ENCODE peak calls at places on chromosome 10, in seven cellular contexts. X is RWPE2, F is A549, T is upper lobe of right lung, P is cardiac muscle cell, V is esophagus squamous epithelium, G is endodermal cell. B is an unnamed sample. For H3K4me1, the result is how much of the 10 kb centered on the place peaks cover.

GRCh38 chr10:86856156-86856555 is 99.7 kb downstream of the BMPR1A start:
- DNase-seq in X (no peak), F (no peak), T (no peak), P (no peak), V (no peak), G (peak), B (no peak)

GRCh38 chr10:130021373-130021950 is 57.4 kb upstream of the EBF3 start:
- DNase-seq in X (no peak), F (no peak), T (peak), P (no peak), V (no peak), G (no peak), B (peak)

GRCh38 chr10:78401882-78402367 is 368.3 kb downstream of the RPS24 start:
- DNase-seq in X (no peak), F (no peak), T (peak), P (peak), V (no peak), G (peak), B (no peak)

GRCh38 chr10:8050561-8051108 is 3.9 kb upstream of the GATA3 start:
- DNase-seq in X (no peak), F (peak), T (peak), P (no peak), V (no peak), G (peak), B (no peak)

GRCh38 chr10:103666109-103666508 is 172.6 kb downstream of the NEURL1 start:
- DNase-seq in X (no peak), F (peak), T (no peak), P (no peak), V (no peak), G (peak), B (peak)

GRCh38 chr10:43822509-43823236 is 174.0 kb upstream of the ZNF32 start:
- DNase-seq in X (no peak), F (no peak), T (no peak), P (no peak), V (no peak), G (no peak), B (no peak)

GRCh38 chr10:133162178-133162909 is 2.3 kb downstream of the KNDC1 start:
- DNase-seq in X (no peak), F (no peak), T (peak), P (no peak), V (no peak), G (no peak), B (no peak)

GRCh38 chr10:54908019-54908418 is 107.0 kb upstream of the PCDH15 start:
- DNase-seq in X (no peak), F (no peak), T (no peak), P (no peak), V (no peak), G (no peak), B (no peak)

GRCh38 chr10:104809288-104810090 is 168.4 kb downstream of the SORCS3 start:
- DNase-seq in X (peak), F (no peak), T (no peak), P (no peak), V (no peak), G (peak), B (no peak)

GRCh38 chr10:3852147-3852904 is 67.3 kb upstream of the KLF6 start:
- DNase-seq in X (peak), F (peak), T (peak), P (no peak), V (no peak), G (no peak), B (peak)

GRCh38 chr10:44922021-44922420 is 10.9 kb downstream of the TMEM72 start:
- DNase-seq in X (no peak), F (no peak), T (no peak), P (no peak), V (no peak), G (no peak), B (no peak)

GRCh38 chr10:1737222-1738061 is at the start of gene ADARB2:
- DNase-seq in X (no peak), F (no peak), T (no peak), P (peak), V (no peak), G (peak), B (no peak)

GRCh38 chr10:111098679-111099437 is 22.0 kb downstream of the ADRA2A start:
- DNase-seq in X (no peak), F (no peak), T (peak), P (no peak), V (no peak), G (no peak), B (no peak)

GRCh38 chr10:122294511-122295422 is 23.7 kb downstream of the BTBD16 start:
- DNase-seq in X (no peak), F (no peak), T (no peak), P (no peak), V (no peak), G (no peak), B (no peak)
- H3K27ac ChIP-seq in X (peak), F (no peak), T (no peak), P (no peak), V (no peak), G (no peak), B (no peak)

GRCh38 chr10:68333452-68333851 is 724 bp upstream of the PBLD start:
- DNase-seq in X (no peak), F (no peak), T (no peak), P (no peak), V (no peak), G (no peak), B (no peak)
- H3K4me1 ChIP-seq in X (under half), F (half or more), T (half or more), P (under half), V (under half), G (under half), B (under half)

GRCh38 chr10:65556006-65556405 is 1369.8 kb upstream of the LRRTM3 start:
- DNase-seq in X (no peak), F (no peak), T (no peak), P (no peak), V (no peak), G (no peak), B (no peak)

GRCh38 chr10:65550761-65551160 is 1375.1 kb upstream of the LRRTM3 start:
- DNase-seq in X (no peak), F (no peak), T (no peak), P (no peak), V (no peak), G (no peak), B (no peak)

GRCh38 chr10:65559369-65559768 is 1366.5 kb upstream of the LRRTM3 start:
- DNase-seq in X (no peak), F (no peak), T (no peak), P (no peak), V (no peak), G (no peak), B (no peak)

GRCh38 chr10:65555192-65555591 is 1370.6 kb upstream of the LRRTM3 start:
- DNase-seq in X (no peak), F (no peak), T (no peak), P (no peak), V (no peak), G (peak), B (no peak)
- TF ChIP-seq CTCF in X (no peak), F (no peak), T (no peak), P (no peak), V (no peak), G (peak), B (no peak)

DNA sequence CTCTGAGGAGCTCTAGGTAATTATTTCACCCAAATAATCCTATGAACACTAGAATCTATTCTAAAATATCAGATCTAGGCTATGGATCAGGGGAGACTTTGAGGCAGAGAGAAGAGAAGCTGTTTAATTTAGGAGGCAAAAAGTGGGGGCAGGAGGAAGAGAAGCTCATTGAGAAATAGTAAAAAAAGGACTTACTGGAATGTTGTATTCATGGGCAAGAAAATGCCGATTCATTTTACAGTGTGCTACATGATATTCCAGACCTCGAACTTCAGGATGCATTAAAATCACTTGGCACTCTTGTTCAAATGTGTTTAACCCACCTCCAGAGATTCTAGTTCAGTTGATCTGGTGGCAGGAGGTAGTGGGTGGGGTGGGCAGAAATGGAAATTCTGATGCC is 109.5 kb upstream of the ITGB1 start:
- DNase-seq in X (no peak), F (no peak), T (no peak), P (no peak), V (no peak), G (no peak), B (no peak)
- H3K27ac ChIP-seq in X (no peak), F (peak), T (no peak), P (no peak), V (no peak), G (no peak), B (no peak)

DNA sequence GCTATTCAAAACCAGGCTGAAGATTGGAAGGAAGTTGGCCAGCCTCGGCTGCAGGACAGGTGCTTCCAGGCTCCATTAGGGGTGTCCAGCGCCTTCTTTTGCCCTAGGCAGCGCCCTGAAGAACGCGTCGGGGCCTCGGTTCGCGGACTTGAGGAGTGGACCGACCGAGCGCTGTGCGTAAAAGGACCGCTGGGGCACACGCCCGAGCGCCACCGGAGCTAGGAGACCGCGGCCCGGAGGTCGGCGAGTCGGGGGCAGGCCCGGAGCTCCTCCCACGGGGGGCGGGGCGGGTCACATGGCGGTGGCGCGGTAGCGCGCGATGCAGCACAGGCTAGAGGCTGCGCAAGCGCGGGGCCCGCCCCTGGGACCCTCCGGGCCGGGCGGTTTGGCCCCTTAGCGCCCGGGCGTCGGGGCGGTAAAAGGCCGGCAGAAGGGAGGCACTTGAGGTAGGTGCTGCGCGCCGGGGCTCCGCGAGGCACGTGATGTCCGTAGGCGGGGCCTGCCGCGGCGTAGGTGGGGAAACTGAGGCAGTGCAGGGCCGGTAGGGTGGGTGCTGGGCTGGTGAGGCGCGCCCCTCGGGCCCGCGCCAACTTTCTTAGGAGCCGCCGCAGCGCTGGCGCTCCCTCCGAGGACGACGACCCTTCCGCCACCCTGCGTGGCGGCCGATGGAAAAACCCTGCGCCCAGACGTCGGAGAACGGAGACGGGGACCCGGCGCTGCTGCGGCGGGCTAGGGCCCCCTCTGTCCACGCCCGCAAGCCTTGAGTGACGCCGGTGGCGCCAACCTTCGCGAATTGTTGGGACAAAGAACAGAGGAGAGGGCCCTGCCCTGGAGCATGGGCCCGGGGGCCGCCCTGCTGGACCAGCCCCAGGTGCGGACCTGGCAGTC is at the start of gene PRXL2A:
- DNase-seq in X (no peak), F (peak), T (peak), P (peak), V (no peak), G (peak), B (peak)
- H3K4me1 ChIP-seq in X (under half), F (under half), T (under half), P (under half), V (half or more), G (under half), B (under half)

GRCh38 chr10:128540806-128541739 is 414.9 kb upstream of the MKI67 start:
- DNase-seq in X (no peak), F (no peak), T (no peak), P (peak), V (no peak), G (peak), B (no peak)
- TF ChIP-seq CTCF in X (no peak), F (no peak), T (no peak), P (peak), V (no peak), G (peak), B (no peak)

DNA sequence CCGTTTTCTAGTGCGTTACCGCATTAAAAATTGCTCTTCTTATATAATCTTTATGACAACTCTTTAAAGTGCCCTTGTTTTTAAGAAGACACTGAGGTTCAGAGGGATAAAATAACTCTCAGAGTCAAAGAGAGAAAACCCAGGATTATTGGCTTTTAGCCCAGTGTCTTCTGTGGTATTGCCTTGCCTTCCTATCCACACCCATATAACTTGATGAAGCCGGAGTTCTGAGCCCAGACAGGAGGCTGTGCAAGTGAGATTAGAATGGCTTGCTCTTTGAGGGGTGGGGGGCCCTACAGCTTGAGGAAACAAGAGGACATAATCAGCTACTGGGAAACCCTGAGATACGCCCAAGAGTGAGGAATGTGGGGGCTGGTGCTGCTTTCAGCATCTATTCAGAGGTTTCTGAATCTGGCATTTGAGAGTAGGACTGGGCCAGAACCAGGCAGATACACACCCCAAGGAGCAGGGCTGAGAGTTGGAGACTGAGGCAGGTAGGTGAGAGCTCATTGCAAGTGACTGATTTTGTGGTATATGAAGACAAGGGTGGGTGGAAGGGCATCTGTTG is 2.3 kb downstream of the PRXL2A start:
- DNase-seq in X (no peak), F (no peak), T (no peak), P (no peak), V (no peak), G (no peak), B (no peak)
- H3K27ac ChIP-seq in X (peak), F (no peak), T (no peak), P (peak), V (peak), G (no peak), B (peak)

GRCh38 chr10:125812128-125812527 is 10.9 kb downstream of the UROS start:
- DNase-seq in X (no peak), F (no peak), T (no peak), P (no peak), V (no peak), G (no peak), B (no peak)
- H3K4me1 ChIP-seq in X (under half), F (under half), T (under half), P (under half), V (under half), G (under half), B (under half)

GRCh38 chr10:57741751-57742150 is 525.9 kb downstream of the IPMK start:
- DNase-seq in X (no peak), F (no peak), T (no peak), P (no peak), V (no peak), G (no peak), B (no peak)

GRCh38 chr10:57743711-57744110 is 524.0 kb downstream of the IPMK start:
- DNase-seq in X (no peak), F (no peak), T (no peak), P (no peak), V (no peak), G (no peak), B (no peak)
- TF ChIP-seq CTCF in X (no peak), F (no peak), T (no peak), P (no peak), V (no peak), G (no peak), B (no peak)